ENCODE peak calls at places on chromosomes 6 and 20, in six cellular contexts. Y is astrocyte of the spinal cord, J is neural progenitor cell, T is BJ, O is SK-N-SH, G is AG04450. N is an unnamed sample.

GRCh38 chr6:166173292-166173951 is 5.8 kb upstream of the TBXT start:
- DNase-seq in Y (no peak), J (peak; percentile 29), T (no peak), O (peak; percentile 49), G (no peak), N (peak; percentile 56)

GRCh38 chr6:1522779-1523178 is 86.9 kb upstream of the FOXC1 start:
- DNase-seq in Y (no peak), J (no peak), T (no peak), O (no peak), G (no peak), N (no peak)

GRCh38 chr20:19021406-19022117 is 190.9 kb upstream of the SLC24A3 start:
- DNase-seq in Y (no peak), J (no peak), T (no peak), O (no peak), G (no peak), N (peak; percentile 14)

GRCh38 chr6:105431226-105431625 is 28.3 kb upstream of the PREP start:
- DNase-seq in Y (peak; percentile 68), J (peak; percentile 56), T (no peak), O (peak; percentile 19), G (peak; percentile 15), N (no peak)

GRCh38 chr6:111625511-111626331 is 20.0 kb upstream of the TRAF3IP2 start:
- DNase-seq in Y (peak; percentile 78), J (no peak), T (no peak), O (peak; percentile 52), G (no peak), N (no peak)

GRCh38 chr6:43993881-43994523 is 133.2 kb downstream of the MRPL14 start:
- DNase-seq in Y (no peak), J (no peak), T (no peak), O (no peak), G (no peak), N (no peak)

GRCh38 chr6:89260832-89261231 is 43.7 kb upstream of the GABRR1 start:
- DNase-seq in Y (no peak), J (no peak), T (no peak), O (peak; percentile 28), G (no peak), N (no peak)

GRCh38 chr6:146914563-146915483 is 289.4 kb upstream of the STXBP5 start:
- DNase-seq in Y (peak; percentile 98), J (no peak), T (peak; percentile 95), O (peak; percentile 8), G (peak; percentile 88), N (no peak)

GRCh38 chr6:151425561-151425960 is 26.4 kb downstream of the RMND1 start:
- DNase-seq in Y (peak; percentile 22), J (no peak), T (no peak), O (no peak), G (no peak), N (no peak)

GRCh38 chr20:2799688-2800589 is 488 bp downstream of the CPXM1 start:
- DNase-seq in Y (peak; percentile 16), J (peak; percentile 66), T (no peak), O (peak; percentile 80), G (no peak), N (no peak)

GRCh38 chr6:116159782-116160524 is 34.0 kb upstream of the COL10A1 start:
- DNase-seq in Y (peak; percentile 32), J (no peak), T (peak; percentile 13), O (no peak), G (peak; percentile 8), N (no peak)

GRCh38 chr20:53737404-53738038 is 143.9 kb upstream of the ZNF217 start:
- DNase-seq in Y (no peak), J (no peak), T (no peak), O (no peak), G (no peak), N (no peak)

GRCh38 chr6:100346828-100347227 is 117.9 kb downstream of the SIM1 start:
- DNase-seq in Y (peak; percentile 90), J (no peak), T (peak; percentile 67), O (no peak), G (no peak), N (no peak)

GRCh38 chr6:25405442-25405841 is 126.3 kb downstream of the CARMIL1 start:
- DNase-seq in Y (no peak), J (no peak), T (no peak), O (no peak), G (no peak), N (no peak)

GRCh38 chr20:41158082-41158625 is 20.8 kb downstream of the PLCG1 start:
- DNase-seq in Y (no peak), J (no peak), T (no peak), O (no peak), G (no peak), N (no peak)

GRCh38 chr20:41411458-41411857 is 44.8 kb upstream of the EMILIN3 start:
- DNase-seq in Y (peak; percentile 39), J (peak; percentile 18), T (no peak), O (no peak), G (no peak), N (no peak)

GRCh38 chr6:52538252-52538905 is 38.5 kb downstream of the TRAM2 start:
- DNase-seq in Y (no peak), J (no peak), T (no peak), O (no peak), G (no peak), N (no peak)

GRCh38 chr6:24357336-24358218 is at the start of gene DCDC2:
- DNase-seq in Y (no peak), J (peak; percentile 6), T (no peak), O (no peak), G (no peak), N (peak; percentile 92)

GRCh38 chr6:108123946-108124345 is 41.9 kb upstream of the NR2E1 start:
- DNase-seq in Y (no peak), J (peak; percentile 67), T (no peak), O (peak; percentile 60), G (no peak), N (no peak)

GRCh38 chr6:36443951-36444428 is 1.2 kb downstream of the KCTD20 start:
- DNase-seq in Y (peak; percentile 38), J (peak; percentile 48), T (no peak), O (peak; percentile 63), G (no peak), N (no peak)

GRCh38 chr6:56242343-56242742 is 5.0 kb downstream of the COL21A1 start:
- DNase-seq in Y (peak; percentile 25), J (no peak), T (no peak), O (no peak), G (no peak), N (no peak)

GRCh38 chr20:62894261-62894660 is 32.0 kb downstream of the DIDO1 start:
- DNase-seq in Y (no peak), J (no peak), T (no peak), O (no peak), G (no peak), N (no peak)

DNA sequence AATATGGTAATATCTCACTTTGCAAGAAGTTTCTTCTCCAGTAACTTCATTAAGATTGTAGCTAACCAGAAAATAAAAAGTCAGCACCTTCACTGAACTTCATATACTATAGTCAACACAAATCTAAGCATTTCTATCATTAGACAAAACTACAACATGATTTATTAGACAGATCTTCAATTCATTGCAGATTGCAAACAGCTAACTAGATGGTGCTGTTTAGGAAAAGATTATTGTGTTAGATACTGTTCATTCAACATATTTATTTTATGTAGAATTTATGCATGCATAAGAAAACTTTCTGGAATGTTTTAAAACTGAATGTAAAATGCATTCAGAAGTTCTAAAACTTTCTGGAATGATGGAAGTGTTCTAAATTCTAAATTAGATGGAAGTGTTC is 442.1 kb downstream of the HTR1B start:
- DNase-seq in Y (no peak), J (no peak), T (no peak), O (no peak), G (no peak), N (no peak)
- TF ChIP-seq CTCF in Y (no peak), J (no peak), T (no peak), O (peak; percentile 18), G (no peak), N (no peak)

GRCh38 chr6:148855744-148856143 is 108.9 kb downstream of the UST start:
- DNase-seq in Y (no peak), J (no peak), T (no peak), O (no peak), G (no peak), N (no peak)
- H3K4me3 ChIP-seq in Y (no peak overlapping the region), J (no peak overlapping the region), T (no peak overlapping the region), O (no peak overlapping the region), G (no peak overlapping the region), N (no peak overlapping the region)

DNA sequence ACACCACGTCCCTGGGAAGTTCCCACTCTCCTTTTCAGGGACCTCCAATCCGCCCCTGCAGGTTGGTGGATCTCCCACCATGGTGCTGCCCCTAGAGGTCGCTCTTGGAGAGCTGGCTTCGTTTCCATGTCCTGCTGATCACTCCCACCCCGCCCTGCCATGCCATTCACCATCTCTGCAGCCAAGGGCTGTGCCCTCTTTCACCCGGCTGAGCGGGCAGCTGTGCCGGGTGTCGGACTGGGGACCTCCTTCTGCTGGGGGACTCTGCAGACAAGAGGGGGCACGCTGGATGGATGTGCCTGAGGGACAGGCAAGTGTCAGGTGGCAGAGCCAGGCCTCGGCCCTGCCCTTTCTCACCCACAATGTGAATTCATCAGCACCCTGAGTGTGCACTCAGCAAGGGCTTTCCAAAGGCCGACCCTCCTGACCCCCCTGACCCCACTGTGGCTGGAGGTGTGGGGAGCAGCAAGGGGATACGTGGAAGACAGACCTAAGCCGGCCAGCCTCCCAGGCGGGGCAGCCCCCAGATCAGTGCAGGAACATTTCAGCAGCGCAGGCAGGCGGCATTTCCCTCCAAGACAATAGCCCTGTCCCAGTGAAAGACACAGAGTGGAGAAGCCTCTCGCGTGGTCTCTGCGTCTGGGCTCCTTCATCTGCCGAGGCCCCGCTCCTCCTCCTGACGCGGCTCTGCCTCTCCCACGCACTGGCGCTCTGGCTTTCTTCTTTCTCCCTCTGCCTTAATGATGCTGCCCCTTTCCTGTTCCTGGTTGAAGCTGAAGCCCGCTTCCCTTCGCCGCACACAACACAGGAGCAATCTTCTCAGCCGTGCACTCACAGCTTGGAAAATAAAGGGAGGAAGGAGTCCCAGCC is 347.2 kb downstream of the CDH4 start:
- DNase-seq in Y (no peak), J (peak; percentile 42), T (no peak), O (peak; percentile 62), G (no peak), N (no peak)
- TF ChIP-seq CTCF in Y (no peak), J (peak; percentile 51), T (no peak), O (no peak), G (no peak), N (no peak)

GRCh38 chr6:149004664-149005063 is 257.8 kb downstream of the UST start:
- DNase-seq in Y (no peak), J (no peak), T (no peak), O (no peak), G (no peak), N (no peak)

GRCh38 chr6:149012040-149012545 is 265.3 kb downstream of the UST start:
- DNase-seq in Y (peak; percentile 95), J (no peak), T (peak; percentile 100), O (no peak), G (peak; percentile 97), N (no peak)

GRCh38 chr6:149008741-149009140 is 261.9 kb downstream of the UST start:
- DNase-seq in Y (no peak), J (no peak), T (no peak), O (no peak), G (no peak), N (no peak)

GRCh38 chr6:149003560-149003959 is 256.7 kb downstream of the UST start:
- DNase-seq in Y (no peak), J (no peak), T (no peak), O (no peak), G (no peak), N (no peak)

DNA sequence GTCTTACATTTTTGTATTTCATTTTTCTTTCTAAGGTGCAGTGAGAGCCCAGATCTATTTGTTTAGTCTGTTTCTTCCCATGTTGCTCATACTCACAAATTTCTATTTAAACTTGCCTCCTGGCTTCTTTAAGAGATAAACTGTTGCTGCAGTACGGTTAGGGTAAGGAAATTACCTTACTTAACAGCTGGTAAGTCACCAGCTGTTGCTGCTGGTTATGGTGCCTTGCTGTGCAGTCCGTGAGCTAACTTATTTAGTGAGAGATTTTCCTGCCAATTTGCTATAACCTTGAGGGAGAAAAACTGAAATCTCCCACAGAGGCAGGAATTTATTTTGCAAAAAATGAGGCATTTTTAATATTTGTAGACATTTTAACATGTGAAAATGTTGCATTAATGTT is 261.0 kb downstream of the UST start:
- DNase-seq in Y (no peak), J (no peak), T (no peak), O (no peak), G (no peak), N (no peak)
- H3K4me3 ChIP-seq in Y (no peak overlapping the region), J (no peak overlapping the region), T (no peak overlapping the region), O (no peak overlapping the region), G (no peak overlapping the region), N (no peak overlapping the region)